ENCODE peak calls at places on chromosome 21, in seven cellular contexts. R is memory B cell; M is epithelial cell of prostate; Y is activated CD4-positive, alpha-beta T cell treated with anti-CD3 and anti-CD28 coated beads, Interleukin-2, amount 50 U/mL, for 1 hour; P is HFFc6; H is C1 segment of cervical spinal cord; A is CD4-positive, alpha-beta memory T cell. Z is an unnamed sample.

GRCh38 chr21:46069719-46070279 is 28.1 kb upstream of the COL6A2 start:
- DNase-seq in R (no peak), M (no peak), Y (no peak), P (no peak), H (no peak), A (no peak), Z (no peak)

GRCh38 chr21:42698730-42699129 is 45.3 kb downstream of the PDE9A start:
- DNase-seq in R (no peak), M (no peak), Y (no peak), P (no peak), H (no peak), A (no peak), Z (no peak)

GRCh38 chr21:30515681-30516080 is 13.7 kb upstream of the KRTAP19-5 start:
- DNase-seq in R (no peak), M (no peak), Y (no peak), P (no peak), H (no peak), A (no peak), Z (no peak)

GRCh38 chr21:36698160-36699025 is 522 bp upstream of the SIM2 start:
- DNase-seq in R (no peak), M (no peak), Y (no peak), P (no peak), H (no peak), A (no peak), Z (no peak)

GRCh38 chr21:43206231-43207042 is 37.6 kb downstream of the CRYAA start:
- DNase-seq in R (peak; percentile 7), M (no peak), Y (no peak), P (no peak), H (no peak), A (no peak), Z (no peak)

GRCh38 chr21:39029086-39029772 is 154.0 kb downstream of the PSMG1 start:
- DNase-seq in R (no peak), M (no peak), Y (no peak), P (peak; percentile 62), H (no peak), A (no peak), Z (no peak)

GRCh38 chr21:42112857-42113256 is 41.7 kb downstream of the UMODL1 start:
- DNase-seq in R (no peak), M (no peak), Y (no peak), P (peak; percentile 26), H (no peak), A (no peak), Z (no peak)

GRCh38 chr21:33109574-33110339 is 39.8 kb downstream of the OLIG1 start:
- DNase-seq in R (no peak), M (no peak), Y (no peak), P (no peak), H (no peak), A (no peak), Z (no peak)

GRCh38 chr21:35120631-35121180 is 71.6 kb upstream of the RUNX1 start:
- DNase-seq in R (no peak), M (no peak), Y (no peak), P (no peak), H (no peak), A (no peak), Z (no peak)

GRCh38 chr21:42295845-42296244 is 19.4 kb downstream of the TFF3 start:
- DNase-seq in R (no peak), M (no peak), Y (no peak), P (no peak), H (no peak), A (no peak), Z (no peak)

GRCh38 chr21:15159382-15160020 is 94.7 kb upstream of the NRIP1 start:
- DNase-seq in R (no peak), M (no peak), Y (no peak), P (no peak), H (no peak), A (no peak), Z (no peak)

GRCh38 chr21:28454978-28455600 is 537.6 kb downstream of the LTN1 start:
- DNase-seq in R (no peak), M (no peak), Y (no peak), P (peak; percentile 69), H (no peak), A (no peak), Z (no peak)

GRCh38 chr21:28487455-28488070 is 505.1 kb downstream of the LTN1 start:
- DNase-seq in R (no peak), M (no peak), Y (no peak), P (peak; percentile 29), H (no peak), A (no peak), Z (no peak)

GRCh38 chr21:43585924-43586411 is 73.3 kb downstream of the HSF2BP start:
- DNase-seq in R (no peak), M (peak; percentile 98), Y (no peak), P (peak; percentile 97), H (no peak), A (peak; percentile 26), Z (no peak)

GRCh38 chr21:37257967-37258877 is 8.9 kb downstream of the VPS26C start:
- DNase-seq in R (peak; percentile 75), M (peak; percentile 56), Y (peak; percentile 74), P (peak; percentile 56), H (peak; percentile 77), A (peak; percentile 87), Z (peak; percentile 47)

GRCh38 chr21:27291006-27291405 is 324.1 kb upstream of the ADAMTS5 start:
- DNase-seq in R (no peak), M (no peak), Y (no peak), P (no peak), H (no peak), A (no peak), Z (no peak)

GRCh38 chr21:39321424-39321823 is 8.0 kb upstream of the BRWD1 start:
- DNase-seq in R (no peak), M (no peak), Y (no peak), P (no peak), H (no peak), A (no peak), Z (no peak)

GRCh38 chr21:44527983-44528633 is 11.9 kb downstream of the KRTAP10-1 start:
- DNase-seq in R (no peak), M (no peak), Y (no peak), P (no peak), H (no peak), A (no peak), Z (no peak)

GRCh38 chr21:17105972-17106371 is 406.9 kb upstream of the CXADR start:
- DNase-seq in R (no peak), M (peak; percentile 24), Y (no peak), P (no peak), H (no peak), A (no peak), Z (no peak)